ENCODE peak calls at places on chromosomes 7 and 10, in eight cellular contexts. S, L, W, T, X, B, P and Z are unnamed samples.

GRCh38 chr7:139560678-139561077 is 37.2 kb downstream of the CLEC2L start:
- DNase-seq in X (no peak), L (no peak), W (no peak), S (no peak), B (no peak), P (no peak), T (no peak), Z (no peak)

GRCh38 chr7:10981317-10981716 is 7.6 kb downstream of the PHF14 start:
- DNase-seq in W (no peak), P (no peak), T (no peak), X (no peak), L (no peak), B (no peak), S (no peak), Z (no peak)

GRCh38 chr10:43343126-43343525 is 28.3 kb upstream of the FXYD4 start:
- DNase-seq in B (no peak), W (no peak), T (no peak), L (no peak), P (no peak), S (no peak), X (no peak), Z (no peak)

GRCh38 chr7:64541438-64542359 is 21.2 kb downstream of the ZNF680 start:
- DNase-seq in W (peak), P (no peak), T (peak), B (peak), L (no peak), X (peak), S (peak), Z (no peak)

GRCh38 chr7:125423444-125424155 is 494.0 kb upstream of the POT1 start:
- DNase-seq in X (peak), S (peak), P (no peak), W (no peak), T (peak), B (peak), L (no peak), Z (no peak)

GRCh38 chr7:151591866-151592265 is 72.2 kb upstream of the RHEB start:
- DNase-seq in S (no peak), P (no peak), T (no peak), L (no peak), B (no peak), X (no peak), W (no peak), Z (no peak)

GRCh38 chr10:107085661-107086525 is 78.6 kb downstream of the SORCS1 start:
- DNase-seq in P (no peak), T (no peak), W (no peak), L (no peak), S (no peak), B (no peak), X (no peak), Z (no peak)

GRCh38 chr7:112160130-112160770 is 45.9 kb downstream of the DOCK4 start:
- DNase-seq in T (peak), W (no peak), L (no peak), P (no peak), X (peak), B (peak), S (peak), Z (peak)

GRCh38 chr7:6271694-6272371 is 591 bp downstream of the CYTH3 start:
- DNase-seq in W (peak), B (no peak), X (no peak), T (no peak), P (no peak), S (no peak), L (peak), Z (no peak)

GRCh38 chr7:130821864-130822263 is 87.9 kb upstream of the KLF14 start:
- DNase-seq in L (no peak), S (no peak), T (peak), X (no peak), B (no peak), W (peak), P (no peak), Z (no peak)

GRCh38 chr10:103685880-103686669 is 169.3 kb downstream of the SH3PXD2A start:
- DNase-seq in W (peak), L (peak), T (no peak), B (peak), P (peak), X (peak), S (peak), Z (peak)

GRCh38 chr7:49775065-49775948 is 1.9 kb downstream of the VWC2 start:
- DNase-seq in T (no peak), L (no peak), X (no peak), W (no peak), S (no peak), B (no peak), P (no peak), Z (no peak)

GRCh38 chr7:49771427-49772176 is 1.8 kb upstream of the VWC2 start:
- DNase-seq in S (no peak), W (no peak), L (no peak), B (no peak), T (no peak), X (no peak), P (no peak), Z (no peak)

GRCh38 chr7:49773939-49774458 is 561 bp downstream of the VWC2 start:
- DNase-seq in L (no peak), X (no peak), W (no peak), B (no peak), S (no peak), T (no peak), P (no peak), Z (no peak)

GRCh38 chr7:49774459-49775064 is 1.1 kb downstream of the VWC2 start:
- DNase-seq in P (no peak), X (no peak), W (no peak), B (no peak), T (no peak), L (no peak), S (no peak), Z (no peak)

DNA sequence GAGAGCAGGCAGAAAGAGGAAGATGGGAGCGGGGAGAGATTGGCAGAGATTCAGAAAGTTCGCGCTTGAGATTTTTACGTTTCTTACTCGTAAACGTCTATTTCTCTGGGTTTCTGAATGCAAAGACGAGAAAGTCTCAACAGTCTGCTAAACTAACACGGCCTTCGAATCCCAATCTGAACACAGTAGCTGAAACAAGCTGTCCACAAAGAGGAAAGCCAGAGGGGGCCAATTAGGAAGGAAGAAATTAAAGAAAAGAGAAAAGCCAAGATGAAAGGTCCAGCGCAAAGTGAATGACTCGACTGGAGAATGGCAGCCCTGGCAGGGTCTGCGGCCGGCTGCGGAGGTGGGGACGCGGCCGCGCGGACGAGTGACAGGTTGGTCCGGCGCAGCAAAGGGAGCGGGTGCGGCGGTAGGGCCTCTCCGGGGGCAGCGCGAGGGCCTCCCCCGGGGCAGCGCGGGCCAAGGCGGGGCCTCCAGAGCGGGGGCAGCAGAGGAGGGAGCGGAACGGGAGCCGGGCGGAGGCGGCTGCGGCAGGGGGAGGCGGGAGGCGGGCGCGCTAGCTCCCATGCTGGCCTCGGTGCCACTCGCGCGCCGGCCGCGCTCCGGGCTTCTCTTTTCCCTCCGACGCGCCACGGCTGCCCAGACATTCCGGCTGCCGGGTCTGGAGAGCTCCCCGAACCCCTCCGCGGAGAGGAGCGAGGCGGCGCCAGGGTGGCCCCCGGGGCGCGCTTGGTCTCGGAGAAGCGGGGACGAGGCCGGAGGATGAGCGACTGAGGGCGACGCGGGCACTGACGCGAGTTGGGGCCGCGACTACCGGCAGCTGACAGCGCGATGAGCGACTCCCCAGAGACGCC is at the start of gene VWC2:
- DNase-seq in L (no peak), X (no peak), B (no peak), P (no peak), T (no peak), S (no peak), W (no peak), Z (no peak)
- H3K4me3 ChIP-seq in L (peak), X (no peak), B (no peak), P (no peak), T (no peak), S (no peak), W (peak), Z (no peak)

GRCh38 chr10:102631525-102632393 is 12.5 kb upstream of the TRIM8 start:
- DNase-seq in S (no peak), T (no peak), W (no peak), X (no peak), P (no peak), B (no peak), L (peak), Z (no peak)

GRCh38 chr10:102633282-102633681 is 11.0 kb upstream of the TRIM8 start:
- DNase-seq in L (no peak), T (no peak), S (peak), P (peak), X (peak), B (peak), W (peak), Z (no peak)

GRCh38 chr10:102630663-102631062 is 13.6 kb upstream of the TRIM8 start:
- DNase-seq in B (no peak), L (peak), T (no peak), P (no peak), S (no peak), W (no peak), X (no peak), Z (no peak)

GRCh38 chr10:102633848-102634247 is 10.4 kb upstream of the TRIM8 start:
- DNase-seq in B (no peak), T (no peak), S (no peak), W (no peak), L (no peak), X (no peak), P (no peak), Z (no peak)

GRCh38 chr10:102632394-102633062 is 11.8 kb upstream of the TRIM8 start:
- DNase-seq in S (peak), T (no peak), X (no peak), P (no peak), W (peak), L (no peak), B (peak), Z (no peak)
- TF ChIP-seq CTCF in S (no peak), T (no peak), X (no peak), P (no peak), W (no peak), L (no peak), B (no peak), Z (no peak)

GRCh38 chr10:18668026-18668425 is 8.8 kb downstream of the ARL5B start:
- DNase-seq in B (no peak), X (no peak), W (no peak), S (no peak), L (no peak), P (no peak), T (no peak), Z (no peak)
- H3K4me3 ChIP-seq in B (no peak), X (no peak), W (no peak), S (no peak), L (no peak), P (no peak), T (no peak), Z (no peak)

GRCh38 chr7:38716397-38716796 is 85.2 kb upstream of the AMPH start:
- DNase-seq in S (no peak), L (no peak), P (no peak), B (no peak), T (no peak), X (no peak), W (no peak), Z (no peak)
- TF ChIP-seq CTCF in S (no peak), L (no peak), P (no peak), B (no peak), T (no peak), X (no peak), W (no peak), Z (no peak)

DNA sequence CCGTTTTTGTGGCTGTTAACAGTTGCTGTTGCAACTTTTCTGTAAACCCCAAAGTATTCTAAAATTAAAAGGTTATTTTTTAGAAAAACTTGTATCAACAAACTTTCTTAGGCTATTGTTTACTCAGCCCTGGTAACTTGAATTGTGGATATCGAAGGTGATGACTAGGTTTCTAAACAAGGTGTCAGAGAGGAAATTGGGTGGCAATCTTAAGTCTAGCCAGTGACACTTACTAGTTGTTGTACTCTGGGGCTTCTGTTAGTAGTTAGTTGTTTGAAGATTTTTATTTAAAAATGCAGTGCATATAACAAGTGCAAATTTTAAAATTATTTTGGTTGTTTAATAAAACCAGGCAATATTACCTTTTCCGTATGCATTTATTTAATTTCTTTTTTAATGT is 1.3 kb downstream of the KIF11 start:
- DNase-seq in P (no peak), T (peak), B (no peak), X (no peak), S (no peak), L (no peak), W (no peak), Z (no peak)
- H3K4me3 ChIP-seq in P (no peak), T (peak), B (peak), X (peak), S (peak), L (no peak), W (no peak), Z (peak)

GRCh38 chr10:33559105-33559504 is 224.6 kb upstream of the NRP1 start:
- DNase-seq in W (no peak), L (no peak), B (peak), X (peak), P (no peak), T (peak), S (peak), Z (no peak)
- TF ChIP-seq CTCF in W (no peak), L (no peak), B (no peak), X (no peak), P (no peak), T (peak), S (peak), Z (no peak)